ENCODE peak calls at places on chromosomes 4 and X, in eight cellular contexts. One of them, this sample, is unnamed.

GRCh38 chrX:153557618-153558017 is 40.2 kb downstream of the ATP2B3 start:
- DNase-seq in GM23248: no peak
- DNase-seq in GF-D8: no peak
- DNase-seq in central memory CD8-positive, alpha-beta T cell: no peak
- DNase-seq in transverse colon: no peak
- DNase-seq in lower lobe of right lung: no peak
- DNase-seq in activated CD8-positive, alpha-beta memory T cell treated with anti-CD3 and anti-CD28 coated beads for 48 hours: no peak
- DNase-seq in AG09309: no peak
- DNase-seq in this sample: no peak

GRCh38 chr4:144787365-144788263 is 141.7 kb downstream of the HHIP start:
- DNase-seq in central memory CD8-positive, alpha-beta T cell: no peak
- DNase-seq in transverse colon: no peak
- DNase-seq in AG09309: peak
- DNase-seq in activated CD8-positive, alpha-beta memory T cell treated with anti-CD3 and anti-CD28 coated beads for 48 hours: no peak
- DNase-seq in lower lobe of right lung: no peak
- DNase-seq in GM23248: peak
- DNase-seq in GF-D8: no peak
- DNase-seq in this sample: no peak

GRCh38 chr4:183429489-183429888 is 14.9 kb upstream of the CDKN2AIP start:
- DNase-seq in activated CD8-positive, alpha-beta memory T cell treated with anti-CD3 and anti-CD28 coated beads for 48 hours: no peak
- DNase-seq in GM23248: no peak
- DNase-seq in GF-D8: no peak
- DNase-seq in central memory CD8-positive, alpha-beta T cell: no peak
- DNase-seq in lower lobe of right lung: no peak
- DNase-seq in transverse colon: no peak
- DNase-seq in AG09309: no peak
- DNase-seq in this sample: no peak

GRCh38 chr4:7651461-7651921 is 216.8 kb upstream of the PSAPL1 start:
- DNase-seq in AG09309: no peak
- DNase-seq in GF-D8: no peak
- DNase-seq in activated CD8-positive, alpha-beta memory T cell treated with anti-CD3 and anti-CD28 coated beads for 48 hours: no peak
- DNase-seq in GM23248: peak
- DNase-seq in central memory CD8-positive, alpha-beta T cell: no peak
- DNase-seq in transverse colon: no peak
- DNase-seq in lower lobe of right lung: peak
- DNase-seq in this sample: no peak

GRCh38 chrX:100643943-100644587 is at the start of gene SRPX2:
- DNase-seq in central memory CD8-positive, alpha-beta T cell: no peak
- DNase-seq in AG09309: peak
- DNase-seq in GF-D8: no peak
- DNase-seq in activated CD8-positive, alpha-beta memory T cell treated with anti-CD3 and anti-CD28 coated beads for 48 hours: no peak
- DNase-seq in transverse colon: peak
- DNase-seq in lower lobe of right lung: peak
- DNase-seq in GM23248: peak
- DNase-seq in this sample: no peak

GRCh38 chr4:86498560-86499166 is 95.5 kb upstream of the PTPN13 start:
- DNase-seq in transverse colon: no peak
- DNase-seq in activated CD8-positive, alpha-beta memory T cell treated with anti-CD3 and anti-CD28 coated beads for 48 hours: no peak
- DNase-seq in GM23248: peak
- DNase-seq in GF-D8: peak
- DNase-seq in AG09309: peak
- DNase-seq in central memory CD8-positive, alpha-beta T cell: no peak
- DNase-seq in lower lobe of right lung: no peak
- DNase-seq in this sample: no peak

GRCh38 chr4:83113429-83113786 is 1.1 kb downstream of the PLAC8 start:
- DNase-seq in central memory CD8-positive, alpha-beta T cell: no peak
- DNase-seq in transverse colon: no peak
- DNase-seq in GM23248: no peak
- DNase-seq in activated CD8-positive, alpha-beta memory T cell treated with anti-CD3 and anti-CD28 coated beads for 48 hours: no peak
- DNase-seq in lower lobe of right lung: no peak
- DNase-seq in GF-D8: peak
- DNase-seq in AG09309: no peak
- DNase-seq in this sample: no peak

GRCh38 chrX:38080808-38081207 is 74.5 kb downstream of the SYTL5 start:
- DNase-seq in central memory CD8-positive, alpha-beta T cell: no peak
- DNase-seq in activated CD8-positive, alpha-beta memory T cell treated with anti-CD3 and anti-CD28 coated beads for 48 hours: no peak
- DNase-seq in transverse colon: no peak
- DNase-seq in lower lobe of right lung: no peak
- DNase-seq in AG09309: no peak
- DNase-seq in GM23248: no peak
- DNase-seq in GF-D8: no peak
- DNase-seq in this sample: no peak

GRCh38 chr4:70196855-70197254 is 1.3 kb downstream of the ODAM start:
- DNase-seq in GF-D8: no peak
- DNase-seq in transverse colon: no peak
- DNase-seq in lower lobe of right lung: no peak
- DNase-seq in activated CD8-positive, alpha-beta memory T cell treated with anti-CD3 and anti-CD28 coated beads for 48 hours: no peak
- DNase-seq in central memory CD8-positive, alpha-beta T cell: no peak
- DNase-seq in AG09309: no peak
- DNase-seq in GM23248: no peak
- DNase-seq in this sample: no peak

GRCh38 chr4:678765-679481 is 4.6 kb downstream of the MYL5 start:
- DNase-seq in activated CD8-positive, alpha-beta memory T cell treated with anti-CD3 and anti-CD28 coated beads for 48 hours: no peak
- DNase-seq in transverse colon: no peak
- DNase-seq in AG09309: no peak
- DNase-seq in GM23248: no peak
- DNase-seq in lower lobe of right lung: no peak
- DNase-seq in central memory CD8-positive, alpha-beta T cell: no peak
- DNase-seq in GF-D8: no peak
- DNase-seq in this sample: no peak

GRCh38 chr4:141587897-141588296 is 48.5 kb upstream of the IL15 start:
- DNase-seq in central memory CD8-positive, alpha-beta T cell: no peak
- DNase-seq in transverse colon: no peak
- DNase-seq in lower lobe of right lung: no peak
- DNase-seq in activated CD8-positive, alpha-beta memory T cell treated with anti-CD3 and anti-CD28 coated beads for 48 hours: no peak
- DNase-seq in GF-D8: no peak
- DNase-seq in AG09309: no peak
- DNase-seq in GM23248: peak
- DNase-seq in this sample: no peak

GRCh38 chr4:108851346-108851745 is 88.5 kb upstream of the ETNPPL start:
- DNase-seq in activated CD8-positive, alpha-beta memory T cell treated with anti-CD3 and anti-CD28 coated beads for 48 hours: no peak
- DNase-seq in GF-D8: no peak
- DNase-seq in lower lobe of right lung: no peak
- DNase-seq in central memory CD8-positive, alpha-beta T cell: no peak
- DNase-seq in GM23248: peak
- DNase-seq in transverse colon: no peak
- DNase-seq in AG09309: peak
- DNase-seq in this sample: no peak

GRCh38 chrX:55039471-55039870 is 8.7 kb upstream of the ALAS2 start:
- DNase-seq in central memory CD8-positive, alpha-beta T cell: no peak
- DNase-seq in AG09309: no peak
- DNase-seq in transverse colon: no peak
- DNase-seq in GM23248: peak
- DNase-seq in GF-D8: no peak
- DNase-seq in lower lobe of right lung: no peak
- DNase-seq in activated CD8-positive, alpha-beta memory T cell treated with anti-CD3 and anti-CD28 coated beads for 48 hours: no peak
- DNase-seq in this sample: no peak

GRCh38 chrX:137684591-137684990 is 118.7 kb downstream of the ZIC3 start:
- DNase-seq in AG09309: no peak
- DNase-seq in lower lobe of right lung: no peak
- DNase-seq in GM23248: no peak
- DNase-seq in central memory CD8-positive, alpha-beta T cell: no peak
- DNase-seq in GF-D8: no peak
- DNase-seq in activated CD8-positive, alpha-beta memory T cell treated with anti-CD3 and anti-CD28 coated beads for 48 hours: no peak
- DNase-seq in transverse colon: no peak
- DNase-seq in this sample: no peak

GRCh38 chr4:73172166-73172565 is 86.4 kb downstream of the ANKRD17 start:
- DNase-seq in GF-D8: no peak
- DNase-seq in activated CD8-positive, alpha-beta memory T cell treated with anti-CD3 and anti-CD28 coated beads for 48 hours: no peak
- DNase-seq in central memory CD8-positive, alpha-beta T cell: no peak
- DNase-seq in lower lobe of right lung: no peak
- DNase-seq in AG09309: no peak
- DNase-seq in GM23248: no peak
- DNase-seq in transverse colon: no peak
- DNase-seq in this sample: no peak

GRCh38 chrX:28922106-28922505 is 334.9 kb downstream of the IL1RAPL1 start:
- DNase-seq in central memory CD8-positive, alpha-beta T cell: no peak
- DNase-seq in GF-D8: no peak
- DNase-seq in AG09309: no peak
- DNase-seq in lower lobe of right lung: no peak
- DNase-seq in activated CD8-positive, alpha-beta memory T cell treated with anti-CD3 and anti-CD28 coated beads for 48 hours: no peak
- DNase-seq in transverse colon: no peak
- DNase-seq in GM23248: no peak
- DNase-seq in this sample: no peak

GRCh38 chr4:101599620-101600019 is 190.9 kb upstream of the BANK1 start:
- DNase-seq in AG09309: peak
- DNase-seq in activated CD8-positive, alpha-beta memory T cell treated with anti-CD3 and anti-CD28 coated beads for 48 hours: no peak
- DNase-seq in central memory CD8-positive, alpha-beta T cell: no peak
- DNase-seq in transverse colon: no peak
- DNase-seq in GF-D8: no peak
- DNase-seq in lower lobe of right lung: no peak
- DNase-seq in GM23248: peak
- DNase-seq in this sample: no peak

GRCh38 chr4:156958276-156959074 is 13.1 kb downstream of the PDGFC start:
- DNase-seq in central memory CD8-positive, alpha-beta T cell: no peak
- DNase-seq in GF-D8: no peak
- DNase-seq in transverse colon: no peak
- DNase-seq in GM23248: peak
- DNase-seq in lower lobe of right lung: no peak
- DNase-seq in AG09309: no peak
- DNase-seq in activated CD8-positive, alpha-beta memory T cell treated with anti-CD3 and anti-CD28 coated beads for 48 hours: no peak
- DNase-seq in this sample: no peak

GRCh38 chr4:5460106-5460801 is 248.1 kb downstream of the EVC2 start:
- DNase-seq in transverse colon: no peak
- DNase-seq in lower lobe of right lung: no peak
- DNase-seq in AG09309: no peak
- DNase-seq in central memory CD8-positive, alpha-beta T cell: no peak
- DNase-seq in activated CD8-positive, alpha-beta memory T cell treated with anti-CD3 and anti-CD28 coated beads for 48 hours: no peak
- DNase-seq in GF-D8: no peak
- DNase-seq in GM23248: peak
- DNase-seq in this sample: no peak

GRCh38 chrX:21738145-21738949 is 19.6 kb downstream of the SMPX start:
- DNase-seq in activated CD8-positive, alpha-beta memory T cell treated with anti-CD3 and anti-CD28 coated beads for 48 hours: no peak
- DNase-seq in lower lobe of right lung: no peak
- DNase-seq in GF-D8: no peak
- DNase-seq in transverse colon: no peak
- DNase-seq in GM23248: no peak
- DNase-seq in central memory CD8-positive, alpha-beta T cell: no peak
- DNase-seq in AG09309: no peak
- DNase-seq in this sample: no peak

GRCh38 chr4:165325732-165326512 is 1.5 kb upstream of the MSMO1 start:
- DNase-seq in lower lobe of right lung: no peak
- DNase-seq in AG09309: no peak
- DNase-seq in central memory CD8-positive, alpha-beta T cell: no peak
- DNase-seq in GF-D8: peak
- DNase-seq in transverse colon: no peak
- DNase-seq in GM23248: peak
- DNase-seq in activated CD8-positive, alpha-beta memory T cell treated with anti-CD3 and anti-CD28 coated beads for 48 hours: no peak
- DNase-seq in this sample: no peak